ENCODE peak calls at places on chromosomes 5 and 9, in eight cellular contexts. K is activated CD4-positive, alpha-beta T cell treated with anti-CD3 and anti-CD28 coated beads, Interleukin-2, amount 10 ng/mL, durations not matched to agents 7 days and 5 days; P is glutamatergic neuron; A is MCF 10A; X is aorta; C is fibroblast of gingiva; W is astrocyte of the spinal cord; E is fibroblast of lung. H is an unnamed sample.

GRCh38 chr9:86487222-86487841 is 133.1 kb upstream of the TUT7 start:
- DNase-seq in P (no peak), A (peak; percentile 64), X (no peak), C (peak; percentile 67), K (no peak), E (peak; percentile 85), W (peak; percentile 69), H (peak; percentile 75)

GRCh38 chr5:77773734-77774280 is 2.3 kb downstream of the TBCA start:
- DNase-seq in C (no peak), A (no peak), P (no peak), X (no peak), W (no peak), E (no peak), K (no peak), H (no peak)

GRCh38 chr9:32992596-32993238 is 8.7 kb downstream of the APTX start:
- DNase-seq in E (no peak), P (no peak), X (no peak), A (no peak), C (no peak), K (no peak), W (no peak), H (no peak)

GRCh38 chr5:17315710-17316221 is 98.3 kb downstream of the BASP1 start:
- DNase-seq in W (peak; percentile 55), A (peak; percentile 70), K (no peak), E (peak; percentile 91), C (peak; percentile 94), P (no peak), X (no peak), H (peak; percentile 22)

GRCh38 chr5:73088026-73088425 is 32.3 kb upstream of the TMEM171 start:
- DNase-seq in K (no peak), C (no peak), P (no peak), X (no peak), W (peak; percentile 16), A (no peak), E (no peak), H (no peak)

GRCh38 chr9:20355022-20355421 is 267.3 kb downstream of the MLLT3 start:
- DNase-seq in X (no peak), P (no peak), C (peak; percentile 72), E (peak; percentile 88), K (no peak), W (peak; percentile 78), A (no peak), H (peak; percentile 37)

GRCh38 chr5:171242521-171242920 is 66.5 kb upstream of the TLX3 start:
- DNase-seq in P (no peak), X (no peak), W (no peak), A (no peak), E (no peak), K (no peak), C (no peak), H (no peak)

GRCh38 chr5:173922527-173922926 is 34.4 kb downstream of the CPEB4 start:
- DNase-seq in E (no peak), C (no peak), W (no peak), K (no peak), P (no peak), A (no peak), X (no peak), H (no peak)

GRCh38 chr5:130992095-130992494 is 173.0 kb downstream of the HINT1 start:
- DNase-seq in K (no peak), C (peak; percentile 73), A (no peak), P (no peak), X (no peak), W (peak; percentile 82), E (no peak), H (peak; percentile 77)

GRCh38 chr5:104942735-104943134 is 1380.1 kb upstream of the NUDT12 start:
- DNase-seq in C (no peak), X (no peak), P (no peak), W (no peak), A (no peak), K (no peak), E (no peak), H (peak; percentile 26)

GRCh38 chr5:17343675-17344074 is 126.2 kb downstream of the BASP1 start:
- DNase-seq in P (no peak), X (no peak), W (peak; percentile 91), A (peak; percentile 89), K (no peak), E (peak; percentile 93), C (peak; percentile 86), H (peak; percentile 92)

GRCh38 chr5:142955628-142956027 is 185.5 kb downstream of the ARHGAP26 start:
- DNase-seq in X (no peak), K (no peak), E (no peak), A (no peak), P (no peak), C (peak; percentile 50), W (no peak), H (no peak)

GRCh38 chr5:151020304-151021031 is at the start of gene GPX3:
- DNase-seq in P (peak; percentile 85), K (no peak), C (peak; percentile 47), A (no peak), X (peak; percentile 96), E (peak; percentile 53), W (peak; percentile 42), H (peak; percentile 85)

GRCh38 chr9:35482071-35482470 is 7.8 kb upstream of the RUSC2 start:
- DNase-seq in W (no peak), K (no peak), E (no peak), X (no peak), P (no peak), A (no peak), C (no peak), H (no peak)